ENCODE peak calls at places on chromosome 16, in six cellular contexts. J is body of pancreas, X is BE2C, W is mucosa of descending colon, D is PC-3, V is H9. T is an unnamed sample. For H3K4me1, the result is how much of the 10 kb centered on the place peaks cover.

GRCh38 chr16:57235128-57236092 is 9.6 kb upstream of the ARL2BP start:
- DNase-seq in J (no peak), X (no peak), W (no peak), D (peak), V (no peak), T (no peak)

GRCh38 chr16:53061256-53061655 is 6.5 kb downstream of the CHD9 start:
- DNase-seq in J (no peak), X (no peak), W (no peak), D (no peak), V (no peak), T (no peak)

GRCh38 chr16:76926042-76926441 is 264.9 kb upstream of the MON1B start:
- DNase-seq in J (no peak), X (no peak), W (no peak), D (no peak), V (no peak), T (no peak)

GRCh38 chr16:69761983-69762842 is at the start of gene WWP2:
- DNase-seq in J (peak), X (peak), W (peak), D (peak), V (peak), T (peak)

GRCh38 chr16:22092143-22092933 is at the start of gene VWA3A:
- DNase-seq in J (peak), X (no peak), W (no peak), D (no peak), V (peak), T (no peak)

GRCh38 chr16:57950382-57950781 is 20.5 kb downstream of the CNGB1 start:
- DNase-seq in J (no peak), X (no peak), W (no peak), D (no peak), V (no peak), T (no peak)

GRCh38 chr16:31224092-31224955 is 7.4 kb upstream of the PYDC1 start:
- DNase-seq in J (no peak), X (no peak), W (no peak), D (no peak), V (peak), T (no peak)

GRCh38 chr16:74738134-74738541 is 36.5 kb downstream of the FA2H start:
- DNase-seq in J (no peak), X (no peak), W (no peak), D (peak), V (no peak), T (no peak)

GRCh38 chr16:53341787-53342186 is 92.5 kb upstream of the RBL2 start:
- DNase-seq in J (no peak), X (no peak), W (no peak), D (no peak), V (no peak), T (no peak)

DNA sequence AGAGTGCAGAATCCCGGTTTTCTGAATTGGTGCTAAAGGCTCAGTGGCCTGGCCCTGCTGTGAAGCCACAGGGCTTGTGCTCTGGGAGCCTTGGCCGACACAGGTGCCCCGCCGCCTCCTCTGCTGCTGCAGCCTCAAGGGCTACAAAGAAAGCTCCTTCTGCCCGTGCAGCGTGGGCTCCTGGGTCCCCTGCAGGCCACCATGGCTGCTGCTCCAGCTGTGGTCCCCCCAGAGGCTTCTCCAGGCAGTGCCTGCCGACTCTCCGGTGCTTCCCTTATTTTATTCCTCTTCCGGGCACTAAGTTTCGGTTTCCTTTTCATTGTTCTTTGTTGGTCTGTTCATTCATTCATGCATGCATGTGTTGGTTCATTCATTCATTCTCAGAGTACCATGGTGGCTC is 53.1 kb downstream of the CMIP start:
- DNase-seq in J (no peak), X (no peak), W (no peak), D (no peak), V (no peak), T (no peak)
- TF ChIP-seq CTCF in J (no peak), X (no peak), W (no peak), D (peak), V (peak), T (peak)

GRCh38 chr16:3461120-3461519 is 17.6 kb downstream of the NAA60 start:
- DNase-seq in J (no peak), X (no peak), W (no peak), D (no peak), V (no peak), T (no peak)

GRCh38 chr16:3458852-3459361 is 15.4 kb downstream of the NAA60 start:
- DNase-seq in J (peak), X (no peak), W (peak), D (peak), V (no peak), T (no peak)

GRCh38 chr16:3459401-3460090 is 16.1 kb downstream of the NAA60 start:
- DNase-seq in J (no peak), X (no peak), W (no peak), D (peak), V (no peak), T (no peak)

GRCh38 chr16:3460585-3460984 is 17.1 kb downstream of the NAA60 start:
- DNase-seq in J (no peak), X (no peak), W (no peak), D (no peak), V (no peak), T (no peak)

GRCh38 chr16:3460121-3460520 is 16.6 kb downstream of the NAA60 start:
- DNase-seq in J (no peak), X (no peak), W (no peak), D (no peak), V (no peak), T (no peak)
- H3K4me1 ChIP-seq in J (half or more), X (under half), W (under half), D (under half), V (under half), T (half or more)

GRCh38 chr16:82631701-82632685 is 5.2 kb downstream of the CDH13 start:
- DNase-seq in J (no peak), X (no peak), W (no peak), D (peak), V (peak), T (no peak)
- TF ChIP-seq CTCF in J (no peak), X (no peak), W (no peak), D (peak), V (peak), T (peak)

DNA sequence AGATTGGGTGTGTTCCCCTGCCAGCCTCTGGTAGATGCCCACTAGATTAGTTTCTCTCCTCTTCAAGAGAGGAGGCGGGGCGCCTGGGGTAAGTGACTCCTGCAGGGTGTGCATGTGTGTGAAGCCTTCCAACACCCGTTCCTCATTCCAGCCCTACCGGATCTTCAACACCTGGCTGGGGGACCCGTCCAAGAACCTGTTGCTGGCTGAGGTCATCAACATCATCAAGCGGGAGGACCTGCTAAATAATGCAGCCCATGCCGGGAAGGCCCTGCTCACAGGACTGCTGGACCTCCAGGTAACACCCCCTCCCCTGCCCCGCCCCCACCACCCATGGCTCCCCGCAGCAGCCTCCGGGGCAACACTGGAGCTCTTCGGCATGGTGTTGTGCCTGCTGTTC is 21.2 kb downstream of the TMEM186 start:
- DNase-seq in J (no peak), X (no peak), W (no peak), D (peak), V (peak), T (no peak)
- H3K4me1 ChIP-seq in J (under half), X (under half), W (under half), D (under half), V (under half), T (under half)

DNA sequence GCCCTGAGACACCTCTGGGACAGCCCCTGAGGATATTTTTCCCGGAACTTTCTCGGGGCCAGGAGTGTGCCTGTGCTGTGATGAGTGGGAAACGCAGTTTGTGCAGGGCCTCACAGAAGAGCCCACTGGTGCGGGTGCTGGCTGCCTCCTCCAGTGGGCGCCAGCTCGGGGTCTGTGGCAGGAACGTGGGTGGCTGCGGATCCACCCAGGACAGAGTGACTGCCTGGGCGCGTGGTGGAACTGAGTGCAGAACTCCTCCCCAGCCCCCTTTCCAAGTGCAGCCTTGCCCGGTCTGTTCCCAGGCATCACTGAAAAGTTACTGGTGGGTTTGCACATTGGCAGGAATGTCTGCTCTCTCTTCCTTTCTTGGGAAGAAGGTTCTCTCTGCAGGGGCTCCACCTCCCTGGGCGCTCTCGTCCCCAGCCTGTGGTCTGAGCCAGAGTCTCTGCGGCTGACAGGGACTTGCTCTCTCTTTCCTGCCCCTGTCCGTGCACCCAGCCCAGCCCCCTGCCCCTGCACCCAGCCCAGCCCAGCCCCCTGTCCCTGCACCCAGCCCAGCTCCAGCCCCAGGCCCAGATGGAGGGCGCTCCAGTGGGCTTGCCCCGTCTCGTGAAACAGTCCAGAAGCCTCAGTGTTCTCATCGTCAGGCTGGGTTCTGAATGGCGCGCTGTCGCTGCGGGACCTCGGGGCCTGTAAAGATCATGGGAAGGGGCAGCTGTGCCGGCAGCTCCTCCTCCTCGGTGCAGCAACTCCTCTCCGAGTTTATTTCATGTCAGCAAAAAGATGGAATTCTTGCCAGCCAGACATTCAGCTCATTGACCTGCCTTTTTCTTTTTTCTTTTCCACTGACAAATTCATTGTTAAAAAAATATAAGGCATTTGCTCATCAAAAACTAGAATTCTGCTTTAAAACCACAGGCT is 117.5 kb downstream of the BANP start:
- DNase-seq in J (no peak), X (no peak), W (no peak), D (no peak), V (no peak), T (no peak)
- TF ChIP-seq CTCF in J (no peak), X (no peak), W (no peak), D (no peak), V (peak), T (no peak)

GRCh38 chr16:89090182-89090630 is 3.4 kb upstream of the ACSF3 start:
- DNase-seq in J (no peak), X (no peak), W (no peak), D (no peak), V (no peak), T (no peak)

GRCh38 chr16:89087922-89088321 is 5.7 kb upstream of the ACSF3 start:
- DNase-seq in J (no peak), X (no peak), W (no peak), D (no peak), V (no peak), T (no peak)

GRCh38 chr16:89092013-89092412 is 1.6 kb upstream of the ACSF3 start:
- DNase-seq in J (no peak), X (no peak), W (no peak), D (no peak), V (no peak), T (no peak)

GRCh38 chr16:89090669-89091426 is 2.8 kb upstream of the ACSF3 start:
- DNase-seq in J (no peak), X (no peak), W (no peak), D (no peak), V (no peak), T (no peak)

DNA sequence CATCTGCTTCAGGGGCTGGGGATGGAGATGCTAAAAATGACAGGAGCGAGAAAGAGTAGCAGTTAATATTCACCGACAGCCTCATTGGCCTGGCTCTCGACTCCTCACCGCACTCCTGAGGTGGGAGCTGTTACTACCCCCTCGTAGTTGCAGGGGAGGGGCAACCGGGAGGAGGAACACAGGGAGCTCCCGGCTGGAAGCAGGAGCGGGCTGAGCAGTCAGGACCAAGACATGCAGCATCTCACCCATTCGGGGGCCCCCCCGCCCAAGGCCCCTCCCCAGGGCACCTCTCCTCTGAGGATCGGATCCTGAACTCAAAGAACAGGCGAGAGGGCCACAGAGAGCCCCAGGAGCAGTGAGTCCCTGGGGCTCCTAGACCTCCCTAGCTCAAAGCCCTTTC is 4.5 kb upstream of the ACSF3 start:
- DNase-seq in J (no peak), X (no peak), W (no peak), D (no peak), V (no peak), T (no peak)
- H3K4me1 ChIP-seq in J (under half), X (under half), W (under half), D (under half), V (under half), T (under half)

DNA sequence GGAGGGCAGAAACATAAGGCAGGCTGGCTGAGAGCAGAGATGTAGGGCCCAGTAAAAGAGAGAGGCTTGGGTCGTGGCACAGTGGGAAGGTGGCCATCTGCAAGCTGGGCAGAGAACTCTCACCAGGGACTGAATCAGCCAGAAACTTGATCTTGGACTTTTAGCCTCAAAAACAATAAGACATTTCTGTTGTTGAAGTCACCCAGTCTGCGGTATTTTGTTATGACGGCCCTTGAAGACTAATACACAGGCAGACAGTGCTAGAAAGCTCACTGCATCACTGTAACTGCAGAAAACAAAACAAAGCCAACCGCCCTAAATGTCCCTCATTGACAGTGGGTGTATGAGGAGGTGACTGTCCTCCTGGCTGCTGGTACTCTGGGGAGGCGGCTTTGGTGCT is 3.9 kb upstream of the JPH3 start:
- DNase-seq in J (no peak), X (no peak), W (no peak), D (no peak), V (no peak), T (no peak)
- TF ChIP-seq CTCF in J (no peak), X (no peak), W (no peak), D (no peak), V (no peak), T (no peak)

DNA sequence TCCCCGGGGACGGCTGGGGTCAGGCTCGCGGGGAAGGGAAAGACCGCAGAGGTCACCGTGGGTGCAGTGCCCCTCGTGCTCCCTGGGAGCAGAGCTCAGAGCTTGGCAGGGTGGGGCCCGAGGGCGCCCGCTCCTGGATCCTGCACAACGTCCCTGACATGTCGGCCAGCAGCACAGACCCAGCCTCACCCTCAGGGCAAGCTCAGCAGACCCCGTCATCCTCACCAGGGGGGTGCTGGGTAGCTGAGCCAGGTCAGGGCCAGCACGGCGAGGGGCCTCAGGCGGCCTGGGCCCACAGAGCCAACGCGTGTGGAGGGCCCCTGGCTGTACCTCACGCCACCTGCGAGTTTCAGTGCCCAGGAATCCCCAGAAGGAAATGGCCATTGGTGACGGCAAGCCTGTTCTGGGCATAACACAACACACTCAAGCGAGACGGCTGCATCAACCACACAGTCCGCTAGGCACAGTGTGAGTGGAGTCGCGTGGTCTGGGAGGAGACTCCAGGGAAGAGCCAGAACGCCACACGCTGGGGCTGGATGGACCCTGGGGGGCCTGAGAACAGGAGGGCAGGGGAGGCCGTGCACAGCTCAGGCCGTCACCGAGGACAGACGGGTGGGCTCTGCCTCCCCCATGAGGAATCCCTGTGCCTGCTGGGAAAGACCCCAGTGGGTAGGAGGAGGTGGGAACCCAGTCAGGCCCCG is 60.3 kb downstream of the ZNF778 start:
- DNase-seq in J (no peak), X (no peak), W (no peak), D (no peak), V (no peak), T (no peak)
- H3K4me1 ChIP-seq in J (under half), X (under half), W (under half), D (under half), V (under half), T (under half)

GRCh38 chr16:10136916-10137315 is 45.3 kb downstream of the GRIN2A start:
- DNase-seq in J (no peak), X (no peak), W (no peak), D (no peak), V (peak), T (no peak)
- TF ChIP-seq CTCF in J (no peak), X (no peak), W (no peak), D (peak), V (peak), T (no peak)

GRCh38 chr16:2468725-2469398 is 2.2 kb upstream of the NTN3 start:
- DNase-seq in J (no peak), X (peak), W (no peak), D (no peak), V (no peak), T (no peak)

GRCh38 chr16:2465653-2466415 is 5.3 kb upstream of the NTN3 start:
- DNase-seq in J (no peak), X (no peak), W (no peak), D (peak), V (peak), T (no peak)

GRCh38 chr16:2466667-2467300 is 4.3 kb upstream of the NTN3 start:
- DNase-seq in J (no peak), X (no peak), W (no peak), D (no peak), V (no peak), T (no peak)

GRCh38 chr16:2468142-2468724 is 2.9 kb upstream of the NTN3 start:
- DNase-seq in J (no peak), X (peak), W (no peak), D (peak), V (no peak), T (no peak)

GRCh38 chr16:2467301-2468141 is 3.6 kb upstream of the NTN3 start:
- DNase-seq in J (peak), X (peak), W (peak), D (peak), V (peak), T (peak)
- H3K4me1 ChIP-seq in J (under half), X (under half), W (under half), D (under half), V (under half), T (under half)

T was measured in heart right ventricle.